ENCODE peak calls at places on chromosomes 6 and 20, in ten cellular contexts. C, V, S, G, T, O, N, R, P and J are unnamed samples.
A peak's percentile ranks its signal among the peaks of the same experiment; 100 is the strongest.

GRCh38 chr6:21769973-21770372 is 176.4 kb downstream of the SOX4 start:
- DNase-seq in P (no peak), G (no peak), C (no peak), T (no peak), V (no peak), O (no peak), R (no peak), N (no peak), S (no peak), J (no peak)

GRCh38 chr6:83741089-83741488 is 32.2 kb upstream of the SNAP91 start:
- DNase-seq in T (no peak), P (no peak), V (no peak), R (no peak), N (no peak), G (no peak), S (no peak), C (no peak), O (no peak), J (no peak)

GRCh38 chr6:34553146-34553545 is 3.0 kb downstream of the SPDEF start:
- DNase-seq in T (no peak), R (no peak), S (no peak), N (no peak), C (no peak), G (no peak), O (no peak), V (no peak), P (no peak), J (no peak)

GRCh38 chr6:122758927-122759334 is 20.6 kb upstream of the FABP7 start:
- DNase-seq in P (no peak), V (no peak), S (no peak), N (no peak), G (no peak), T (no peak), C (no peak), R (no peak), O (no peak), J (no peak)

GRCh38 chr6:85278456-85279035 is 171.3 kb upstream of the NT5E start:
- DNase-seq in C (no peak), V (no peak), N (no peak), S (no peak), T (no peak), G (no peak), O (no peak), P (no peak), R (no peak), J (no peak)

GRCh38 chr6:87731818-87732661 is 30.0 kb upstream of the AKIRIN2 start:
- DNase-seq in S (peak; percentile 79), N (peak; percentile 91), T (peak; percentile 84), G (no peak), V (peak; percentile 5), P (peak; percentile 49), R (peak; percentile 96), O (peak; percentile 17), C (peak; percentile 89), J (peak; percentile 61)

GRCh38 chr6:44220913-44221290 is 2.5 kb upstream of the SLC29A1 start:
- DNase-seq in P (no peak), R (no peak), G (no peak), V (no peak), C (no peak), O (no peak), S (no peak), T (no peak), N (no peak), J (no peak)

GRCh38 chr6:87182321-87182720 is 27.0 kb downstream of the ZNF292 start:
- DNase-seq in P (no peak), G (no peak), O (peak; percentile 22), R (no peak), V (no peak), N (no peak), C (no peak), T (no peak), S (no peak), J (no peak)

GRCh38 chr20:51562334-51563140 is 20.0 kb upstream of the NFATC2 start:
- DNase-seq in P (peak; percentile 35), T (peak; percentile 84), G (peak; percentile 34), R (peak; percentile 96), O (peak; percentile 14), C (peak; percentile 81), V (no peak), N (peak; percentile 64), S (peak; percentile 61), J (peak; percentile 88)